ENCODE peak calls at places on chromosomes 12 and 14, in five cellular contexts. P is PC-3, C is GM23338, J is GM23248, O is hepatocyte. X is an unnamed sample.

GRCh38 chr14:101762530-101763101 is 1.1 kb downstream of the PPP2R5C start:
- DNase-seq in P (no peak), C (no peak), J (no peak), O (no peak), X (no peak)

GRCh38 chr14:68358978-68359861 is 433.6 kb downstream of the ZFP36L1 start:
- DNase-seq in P (no peak), C (peak), J (no peak), O (no peak), X (peak)

GRCh38 chr12:31120392-31121008 is 46.8 kb downstream of the DDX11 start:
- DNase-seq in P (no peak), C (peak), J (no peak), O (no peak), X (peak)

GRCh38 chr12:122395319-122395718 is 27.1 kb downstream of the CLIP1 start:
- DNase-seq in P (peak), C (no peak), J (peak), O (no peak), X (no peak)

GRCh38 chr14:56002316-56002715 is 115.9 kb upstream of the PELI2 start:
- DNase-seq in P (peak), C (no peak), J (peak), O (peak), X (no peak)

GRCh38 chr14:101201535-101202125 is 298.1 kb upstream of the RTL1 start:
- DNase-seq in P (no peak), C (no peak), J (no peak), O (no peak), X (no peak)

GRCh38 chr12:127785936-127786335 is 481.0 kb upstream of the TMEM132C start:
- DNase-seq in P (no peak), C (no peak), J (peak), O (no peak), X (no peak)

GRCh38 chr14:50357124-50357523 is 39.6 kb downstream of the CDKL1 start:
- DNase-seq in P (no peak), C (no peak), J (no peak), O (no peak), X (no peak)

GRCh38 chr12:30792648-30793499 is 38.1 kb upstream of the CAPRIN2 start:
- DNase-seq in P (peak), C (peak), J (peak), O (no peak), X (peak)

GRCh38 chr14:102610968-102611811 is 18.7 kb downstream of the RCOR1 start:
- DNase-seq in P (no peak), C (no peak), J (no peak), O (no peak), X (no peak)

GRCh38 chr12:118220697-118221096 is 84.8 kb downstream of the PEBP1 start:
- DNase-seq in P (no peak), C (no peak), J (no peak), O (no peak), X (no peak)

GRCh38 chr12:84201976-84202375 is 710.6 kb downstream of the SLC6A15 start:
- DNase-seq in P (no peak), C (no peak), J (no peak), O (no peak), X (no peak)

GRCh38 chr14:38139926-38140325 is 67.8 kb upstream of the SSTR1 start:
- DNase-seq in P (no peak), C (no peak), J (no peak), O (no peak), X (no peak)

GRCh38 chr14:91232052-91232451 is 12.5 kb downstream of the GPR68 start:
- DNase-seq in P (no peak), C (no peak), J (no peak), O (no peak), X (no peak)

GRCh38 chr12:2288001-2288400 is 235.2 kb downstream of the CACNA1C start:
- DNase-seq in P (no peak), C (no peak), J (peak), O (peak), X (no peak)

GRCh38 chr12:319116-319515 is 56.5 kb upstream of the SLC6A13 start:
- DNase-seq in P (no peak), C (no peak), J (no peak), O (no peak), X (no peak)

GRCh38 chr14:101492716-101493115 is 68.6 kb upstream of the DIO3 start:
- DNase-seq in P (no peak), C (no peak), J (no peak), O (no peak), X (no peak)

GRCh38 chr14:96592591-96593388 is 90.6 kb downstream of the PAPOLA start:
- DNase-seq in P (no peak), C (peak), J (peak), O (no peak), X (no peak)

GRCh38 chr14:94051115-94051514 is 25.0 kb downstream of the OTUB2 start:
- DNase-seq in P (peak), C (peak), J (peak), O (peak), X (peak)

GRCh38 chr14:66824251-66824650 is 316.3 kb downstream of the GPHN start:
- DNase-seq in P (no peak), C (no peak), J (no peak), O (no peak), X (no peak)
- H2AFZ ChIP-seq in P (no peak), C (no peak), J (no peak), O (no peak), X (no peak)

GRCh38 chr12:56716458-56716857 is 8.6 kb downstream of the NACA start:
- DNase-seq in P (no peak), C (no peak), J (no peak), O (no peak), X (no peak)

GRCh38 chr12:56715798-56716197 is 9.3 kb downstream of the NACA start:
- DNase-seq in P (no peak), C (no peak), J (no peak), O (no peak), X (no peak)

GRCh38 chr12:56709759-56710376 is 15.2 kb downstream of the NACA start:
- DNase-seq in P (no peak), C (peak), J (no peak), O (no peak), X (no peak)

GRCh38 chr12:56714431-56714929 is 10.6 kb downstream of the NACA start:
- DNase-seq in P (peak), C (no peak), J (no peak), O (no peak), X (no peak)

DNA sequence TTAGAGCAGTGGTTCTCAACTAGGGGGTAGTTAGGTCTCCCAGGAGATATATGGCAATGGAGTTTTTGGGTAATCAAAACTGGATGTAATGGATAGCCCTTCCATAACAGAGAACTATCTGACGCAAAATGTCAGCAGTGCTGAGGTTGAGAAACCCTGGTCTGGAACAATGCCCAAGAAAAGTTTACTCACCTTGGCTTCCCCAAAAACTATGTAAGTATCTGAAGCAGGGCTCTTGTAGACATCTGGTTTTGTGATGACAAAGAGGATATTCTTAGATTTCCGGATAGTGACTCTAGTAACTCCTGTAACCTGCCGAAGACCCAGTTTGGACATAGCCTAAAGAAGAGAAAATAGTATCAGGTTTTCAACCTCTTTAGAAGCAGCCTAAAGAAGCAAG is 11.8 kb downstream of the NACA start:
- DNase-seq in P (no peak), C (no peak), J (no peak), O (no peak), X (no peak)
- H3K27ac ChIP-seq in P (no peak), C (peak), J (no peak), O (no peak), X (no peak)

DNA sequence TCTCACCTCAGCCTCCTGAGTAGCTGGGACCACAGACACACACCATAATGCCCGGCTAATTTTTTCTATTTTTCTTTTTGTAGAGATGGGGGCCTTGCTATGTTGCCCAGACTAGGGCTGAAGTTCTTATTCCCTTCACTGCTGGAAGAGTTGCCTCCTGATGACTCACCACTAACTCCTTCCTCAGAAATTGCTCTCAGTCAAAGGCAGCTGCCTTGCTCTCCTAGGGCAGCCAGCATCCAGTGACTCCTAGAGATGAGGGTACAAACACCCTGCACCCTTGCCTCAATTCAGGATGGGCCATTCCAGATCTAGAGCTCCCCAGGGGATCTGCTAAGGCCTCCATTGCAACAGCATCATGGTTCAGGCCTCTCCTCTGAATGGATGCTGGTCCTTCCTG is 54.0 kb upstream of the RASSF8 start:
- DNase-seq in P (peak), C (no peak), J (peak), O (no peak), X (no peak)
- TF ChIP-seq EZH2phosphoT487 in P (no peak), C (no peak), J (no peak), O (no peak), X (no peak)

DNA sequence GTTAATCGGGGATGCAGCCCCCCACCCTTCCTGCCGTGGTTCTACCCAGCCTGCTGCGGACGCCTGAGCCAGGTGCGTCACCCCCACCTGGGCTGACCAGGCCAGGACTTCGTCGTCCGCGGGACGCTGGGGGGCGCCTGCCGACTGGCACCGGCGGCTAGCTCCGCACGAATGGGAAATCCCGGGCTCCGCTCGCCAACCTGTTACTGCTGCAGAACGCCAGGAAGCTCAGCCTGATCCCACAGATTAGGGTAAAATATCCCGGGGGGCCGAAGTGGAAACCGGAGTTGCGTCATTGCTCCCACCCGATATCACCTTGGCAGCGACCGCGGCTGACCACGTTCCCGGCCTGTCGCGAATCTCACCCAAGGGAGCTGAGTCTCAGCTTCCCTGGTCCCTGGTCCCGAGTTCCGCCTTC is 528 bp upstream of the VDR start:
- DNase-seq in P (peak), C (peak), J (peak), O (peak), X (no peak)
- H2AFZ ChIP-seq in P (peak), C (peak), J (peak), O (peak), X (peak)

GRCh38 chr14:53893374-53893773 is 63.3 kb downstream of the BMP4 start:
- DNase-seq in P (no peak), C (no peak), J (no peak), O (no peak), X (no peak)

GRCh38 chr14:53896773-53897172 is 59.9 kb downstream of the BMP4 start:
- DNase-seq in P (no peak), C (no peak), J (peak), O (peak), X (no peak)

GRCh38 chr14:53888535-53889386 is 67.9 kb downstream of the BMP4 start:
- DNase-seq in P (no peak), C (no peak), J (no peak), O (peak), X (no peak)

GRCh38 chr14:53890611-53891091 is 66.0 kb downstream of the BMP4 start:
- DNase-seq in P (no peak), C (peak), J (no peak), O (no peak), X (peak)

DNA sequence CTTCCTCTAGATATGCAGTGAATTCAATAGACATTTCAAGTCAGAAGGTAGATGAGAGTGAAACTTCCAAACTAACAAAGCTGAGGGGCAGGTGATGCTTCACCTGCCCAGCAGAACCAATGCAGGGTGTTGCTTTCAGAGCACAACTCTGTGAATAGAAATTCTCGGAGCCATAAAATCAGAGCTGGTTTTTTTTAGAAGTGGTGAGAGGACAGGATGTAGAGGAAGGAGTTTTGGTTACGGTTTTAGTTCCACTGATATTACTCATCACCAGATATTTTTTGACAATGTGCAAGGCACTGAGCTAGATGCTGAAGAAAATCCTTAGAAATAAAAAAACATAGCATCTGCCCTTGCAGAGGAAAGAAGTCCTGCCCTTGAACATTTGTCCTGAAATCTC is 62.2 kb downstream of the BMP4 start:
- DNase-seq in P (peak), C (no peak), J (peak), O (no peak), X (no peak)
- H3K27ac ChIP-seq in P (no peak), C (no peak), J (no peak), O (no peak), X (no peak)

DNA sequence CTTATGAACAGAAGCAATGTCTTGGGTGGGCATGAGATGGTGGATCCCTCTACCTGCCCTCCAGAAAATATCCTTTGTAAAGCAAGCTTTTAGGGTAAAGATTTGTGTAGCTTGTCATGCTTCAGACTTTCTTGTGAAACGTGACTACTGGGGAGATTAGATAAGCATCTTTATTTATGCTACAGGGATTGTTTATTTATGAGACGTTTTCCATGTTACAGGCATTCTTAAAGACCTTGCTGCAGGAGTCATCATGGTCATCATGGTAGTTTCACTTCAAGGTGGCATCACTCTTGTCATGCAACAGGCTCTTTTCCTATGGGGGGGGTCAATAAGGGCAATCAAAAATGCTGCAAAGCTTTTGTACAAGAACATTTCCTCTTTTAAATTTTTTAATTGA is 8.2 kb upstream of the MIS18BP1 start:
- DNase-seq in P (no peak), C (no peak), J (no peak), O (no peak), X (no peak)
- TF ChIP-seq EZH2phosphoT487 in P (no peak), C (no peak), J (no peak), O (no peak), X (no peak)

GRCh38 chr14:77574446-77575125 is 41.9 kb downstream of the SPTLC2 start:
- DNase-seq in P (no peak), C (no peak), J (peak), O (no peak), X (no peak)

GRCh38 chr14:77565289-77566081 is 51.0 kb downstream of the SPTLC2 start:
- DNase-seq in P (no peak), C (no peak), J (peak), O (no peak), X (no peak)

GRCh38 chr14:77573964-77574363 is 42.5 kb downstream of the SPTLC2 start:
- DNase-seq in P (no peak), C (no peak), J (no peak), O (no peak), X (no peak)

GRCh38 chr14:77570706-77571293 is 45.6 kb downstream of the SPTLC2 start:
- DNase-seq in P (no peak), C (no peak), J (peak), O (no peak), X (no peak)
- H2AFZ ChIP-seq in P (no peak), C (no peak), J (no peak), O (no peak), X (peak)

DNA sequence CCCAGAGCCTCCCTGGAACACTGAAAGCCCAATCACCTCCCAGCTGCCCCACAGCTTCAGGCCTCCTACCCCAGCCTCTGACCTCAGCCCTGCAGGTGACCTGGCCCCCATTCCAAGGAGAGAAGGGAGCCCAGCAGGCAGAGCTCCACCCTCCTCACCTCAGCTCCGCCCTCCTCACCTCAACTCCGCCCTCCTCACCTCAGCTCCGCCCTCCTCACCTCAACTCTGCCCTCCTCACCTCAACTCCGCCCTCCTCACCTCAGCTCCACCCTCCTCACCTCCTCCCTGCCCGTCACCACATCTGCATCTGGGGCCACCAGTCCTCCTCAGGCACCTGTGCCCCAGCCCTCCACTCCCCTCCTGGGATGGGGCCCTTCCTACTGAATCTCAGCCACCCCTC is 112.2 kb upstream of the SFSWAP start:
- DNase-seq in P (no peak), C (peak), J (no peak), O (no peak), X (no peak)
- H3K27ac ChIP-seq in P (no peak), C (no peak), J (no peak), O (no peak), X (no peak)

X was measured in neural progenitor cell.